ENCODE peak calls at places on chromosomes 7 and 10, in six cellular contexts. One of them, this sample, is unnamed.

GRCh38 chr7:30771859-30772429 is 727 bp downstream of the MINDY4 start:
- DNase-seq in fibroblast of the aortic adventitia: no peak
- DNase-seq in substantia nigra: no peak
- DNase-seq in endothelial cell: peak; percentile 8
- DNase-seq in activated effector memory CD4-positive, alpha-beta T cell treated with anti-CD3 and anti-CD28 coated beads, Interleukin-2, amount 50 U/mL, for 16 hours: no peak
- DNase-seq in CD8-positive, alpha-beta memory T cell: peak; percentile 2
- DNase-seq in this sample: no peak

GRCh38 chr10:75246506-75246905 is 10.7 kb upstream of the COMTD1 start:
- DNase-seq in fibroblast of the aortic adventitia: no peak
- DNase-seq in endothelial cell: no peak
- DNase-seq in CD8-positive, alpha-beta memory T cell: no peak
- DNase-seq in activated effector memory CD4-positive, alpha-beta T cell treated with anti-CD3 and anti-CD28 coated beads, Interleukin-2, amount 50 U/mL, for 16 hours: peak; percentile 30
- DNase-seq in substantia nigra: no peak
- DNase-seq in this sample: no peak

GRCh38 chr10:86074294-86074693 is 292.3 kb downstream of the GRID1 start:
- DNase-seq in fibroblast of the aortic adventitia: no peak
- DNase-seq in activated effector memory CD4-positive, alpha-beta T cell treated with anti-CD3 and anti-CD28 coated beads, Interleukin-2, amount 50 U/mL, for 16 hours: no peak
- DNase-seq in CD8-positive, alpha-beta memory T cell: no peak
- DNase-seq in endothelial cell: no peak
- DNase-seq in substantia nigra: no peak
- DNase-seq in this sample: no peak

GRCh38 chr7:101804642-101805401 is 12.6 kb upstream of the CUX1 start:
- DNase-seq in activated effector memory CD4-positive, alpha-beta T cell treated with anti-CD3 and anti-CD28 coated beads, Interleukin-2, amount 50 U/mL, for 16 hours: no peak
- DNase-seq in substantia nigra: no peak
- DNase-seq in endothelial cell: no peak
- DNase-seq in CD8-positive, alpha-beta memory T cell: peak; percentile 23
- DNase-seq in fibroblast of the aortic adventitia: peak; percentile 43
- DNase-seq in this sample: no peak

GRCh38 chr7:107684947-107685463 is 24.4 kb downstream of the SLC26A4 start:
- DNase-seq in substantia nigra: no peak
- DNase-seq in activated effector memory CD4-positive, alpha-beta T cell treated with anti-CD3 and anti-CD28 coated beads, Interleukin-2, amount 50 U/mL, for 16 hours: no peak
- DNase-seq in fibroblast of the aortic adventitia: no peak
- DNase-seq in CD8-positive, alpha-beta memory T cell: no peak
- DNase-seq in endothelial cell: no peak
- DNase-seq in this sample: no peak

GRCh38 chr7:123641901-123642300 is 13.8 kb upstream of the LMOD2 start:
- DNase-seq in substantia nigra: no peak
- DNase-seq in endothelial cell: no peak
- DNase-seq in fibroblast of the aortic adventitia: no peak
- DNase-seq in activated effector memory CD4-positive, alpha-beta T cell treated with anti-CD3 and anti-CD28 coated beads, Interleukin-2, amount 50 U/mL, for 16 hours: no peak
- DNase-seq in CD8-positive, alpha-beta memory T cell: no peak
- DNase-seq in this sample: no peak

GRCh38 chr10:17430647-17431355 is 23.6 kb downstream of the ST8SIA6 start:
- DNase-seq in fibroblast of the aortic adventitia: peak; percentile 83
- DNase-seq in substantia nigra: peak; percentile 19
- DNase-seq in CD8-positive, alpha-beta memory T cell: peak; percentile 61
- DNase-seq in endothelial cell: peak; percentile 77
- DNase-seq in activated effector memory CD4-positive, alpha-beta T cell treated with anti-CD3 and anti-CD28 coated beads, Interleukin-2, amount 50 U/mL, for 16 hours: peak; percentile 86
- DNase-seq in this sample: peak; percentile 88

GRCh38 chr7:35676211-35676610 is 18.7 kb downstream of the HERPUD2 start:
- DNase-seq in endothelial cell: no peak
- DNase-seq in substantia nigra: no peak
- DNase-seq in activated effector memory CD4-positive, alpha-beta T cell treated with anti-CD3 and anti-CD28 coated beads, Interleukin-2, amount 50 U/mL, for 16 hours: no peak
- DNase-seq in CD8-positive, alpha-beta memory T cell: no peak
- DNase-seq in fibroblast of the aortic adventitia: no peak
- DNase-seq in this sample: no peak

GRCh38 chr7:66698652-66699205 is 41.8 kb upstream of the RABGEF1 start:
- DNase-seq in activated effector memory CD4-positive, alpha-beta T cell treated with anti-CD3 and anti-CD28 coated beads, Interleukin-2, amount 50 U/mL, for 16 hours: no peak
- DNase-seq in substantia nigra: no peak
- DNase-seq in CD8-positive, alpha-beta memory T cell: no peak
- DNase-seq in endothelial cell: no peak
- DNase-seq in fibroblast of the aortic adventitia: no peak
- DNase-seq in this sample: no peak

GRCh38 chr7:158591944-158592343 is 4.3 kb upstream of the PTPRN2 start:
- DNase-seq in substantia nigra: no peak
- DNase-seq in CD8-positive, alpha-beta memory T cell: no peak
- DNase-seq in activated effector memory CD4-positive, alpha-beta T cell treated with anti-CD3 and anti-CD28 coated beads, Interleukin-2, amount 50 U/mL, for 16 hours: no peak
- DNase-seq in fibroblast of the aortic adventitia: no peak
- DNase-seq in endothelial cell: no peak
- DNase-seq in this sample: no peak